ENCODE peak calls at places on chromosomes 6 and 20, in six cellular contexts. D is OCI-LY7, Q is IMR-90, W is AG04450, C is astrocyte, B is B cell. G is an unnamed sample.

GRCh38 chr20:56515657-56516381 is 8.7 kb upstream of the FAM209A start:
- DNase-seq in B (no peak), W (peak; percentile 3), Q (peak; percentile 29), D (no peak), C (no peak), G (peak; percentile 38)

GRCh38 chr6:151900897-151901485 is 93.5 kb downstream of the ESR1 start:
- DNase-seq in B (no peak), C (no peak), D (no peak), W (no peak), Q (no peak), G (no peak)

GRCh38 chr20:37941332-37941731 is 38.4 kb downstream of the VSTM2L start:
- DNase-seq in Q (no peak), W (no peak), C (no peak), D (no peak), B (no peak), G (no peak)

GRCh38 chr20:32945710-32946221 is 58.5 kb downstream of the SUN5 start:
- DNase-seq in B (no peak), W (peak; percentile 3), D (peak; percentile 43), Q (peak; percentile 34), C (no peak), G (peak; percentile 22)

GRCh38 chr6:165774903-165775608 is 112.0 kb upstream of the PDE10A start:
- DNase-seq in C (peak; percentile 18), D (no peak), W (no peak), Q (no peak), B (no peak), G (peak; percentile 1)

GRCh38 chr6:164151161-164151728 is 736.7 kb downstream of the QKI start:
- DNase-seq in C (peak; percentile 37), W (no peak), Q (no peak), B (no peak), D (no peak), G (no peak)

GRCh38 chr6:158460602-158461092 is 99.2 kb upstream of the TMEM181 start:
- DNase-seq in C (peak; percentile 72), B (no peak), W (no peak), Q (peak; percentile 86), D (no peak), G (peak; percentile 78)

GRCh38 chr20:58788896-58789295 is 61.8 kb downstream of the GNAS-AS1 start:
- DNase-seq in C (no peak), B (no peak), D (no peak), W (no peak), Q (no peak), G (no peak)

GRCh38 chr6:121849477-121849876 is 414.0 kb downstream of the GJA1 start:
- DNase-seq in D (peak; percentile 57), B (no peak), Q (peak; percentile 73), W (peak; percentile 44), C (peak; percentile 54), G (peak; percentile 62)

GRCh38 chr6:147311218-147311617 is 107.0 kb downstream of the STXBP5 start:
- DNase-seq in D (no peak), C (no peak), Q (peak; percentile 45), W (no peak), B (no peak), G (peak; percentile 66)

GRCh38 chr20:50540620-50541605 is 30.7 kb downstream of the PTPN1 start:
- DNase-seq in C (peak; percentile 99), W (peak; percentile 79), D (no peak), B (no peak), Q (peak; percentile 93), G (peak; percentile 82)

GRCh38 chr6:65501045-65501444 is 206.0 kb downstream of the EYS start:
- DNase-seq in W (no peak), C (no peak), B (no peak), D (no peak), Q (no peak), G (no peak)

GRCh38 chr20:57698191-57698866 is 11.5 kb downstream of the PMEPA1 start:
- DNase-seq in C (peak; percentile 99), Q (peak; percentile 98), B (no peak), D (no peak), W (peak; percentile 91), G (peak; percentile 95)

GRCh38 chr20:34713194-34713943 is 9.2 kb downstream of the TP53INP2 start:
- DNase-seq in Q (peak; percentile 100), W (peak; percentile 97), C (peak; percentile 99), D (no peak), B (no peak), G (peak; percentile 93)

GRCh38 chr20:23078994-23079364 is 7.1 kb downstream of the CD93 start:
- DNase-seq in W (no peak), C (no peak), Q (no peak), D (no peak), B (no peak), G (no peak)

GRCh38 chr20:25706793-25707192 is 10.1 kb upstream of the ZNF337 start:
- DNase-seq in C (no peak), Q (no peak), D (no peak), W (no peak), B (no peak), G (no peak)

DNA sequence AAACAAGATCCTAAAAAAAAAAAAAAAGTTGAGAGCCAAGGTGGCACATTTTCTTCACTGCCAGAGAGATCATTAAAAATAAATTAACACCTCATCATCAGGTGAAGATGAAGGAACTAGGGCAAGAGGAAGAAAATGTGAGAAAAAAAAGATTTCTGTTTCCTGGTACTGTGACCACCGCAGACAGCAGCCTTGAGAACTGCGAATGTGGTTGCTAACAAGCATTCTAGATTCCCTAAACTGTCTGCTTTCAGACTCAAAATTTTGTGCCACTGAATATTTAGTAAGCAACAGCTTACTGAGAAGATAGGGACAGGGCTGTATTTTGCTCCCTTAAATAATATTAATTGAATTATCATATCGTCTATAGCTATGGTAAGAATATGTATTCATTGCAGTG is 24.1 kb upstream of the MBOAT1 start:
- DNase-seq in D (no peak), Q (no peak), C (no peak), W (no peak), B (no peak), G (no peak)
- TF ChIP-seq CTCF in D (no peak), Q (no peak), C (no peak), W (no peak), B (no peak), G (no peak)

GRCh38 chr6:70375882-70376281 is 37.4 kb upstream of the FAM135A start:
- DNase-seq in W (no peak), B (no peak), Q (no peak), D (peak; percentile 2), C (no peak), G (no peak)
- TF ChIP-seq CTCF in W (peak; percentile 23), B (peak; percentile 45), Q (peak; percentile 5), D (peak; percentile 70), C (peak; percentile 18), G (peak; percentile 35)

DNA sequence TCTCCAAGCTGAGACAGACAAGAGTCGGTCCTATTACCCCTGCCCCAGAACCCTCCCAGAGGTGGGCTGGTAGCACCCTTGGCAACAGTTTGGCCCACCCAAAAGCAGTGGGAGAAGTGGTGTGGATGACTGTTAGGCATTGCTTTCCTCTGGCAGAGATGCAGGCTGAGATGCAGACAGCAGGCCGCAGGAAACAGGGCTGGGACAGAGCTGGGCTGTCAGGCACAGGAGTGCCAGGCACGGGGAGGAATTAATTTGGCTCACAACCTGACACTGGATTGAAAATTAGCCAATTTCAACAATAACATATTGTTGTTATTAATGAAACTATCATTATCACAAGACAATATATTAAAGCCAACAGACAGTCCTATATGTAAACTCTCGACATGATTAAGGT is 15.7 kb upstream of the SIRT5 start:
- DNase-seq in Q (no peak), W (no peak), C (no peak), B (no peak), D (no peak), G (no peak)
- TF ChIP-seq CTCF in Q (no peak), W (no peak), C (no peak), B (no peak), D (no peak), G (no peak)

GRCh38 chr6:149864578-149865535 is 698 bp upstream of the LRP11 start:
- DNase-seq in Q (peak; percentile 77), W (no peak), D (peak; percentile 81), B (peak; percentile 65), C (peak; percentile 48), G (peak; percentile 71)
- TF ChIP-seq CTCF in Q (peak; percentile 83), W (peak; percentile 80), D (peak; percentile 92), B (peak; percentile 72), C (peak; percentile 82), G (peak; percentile 83)

DNA sequence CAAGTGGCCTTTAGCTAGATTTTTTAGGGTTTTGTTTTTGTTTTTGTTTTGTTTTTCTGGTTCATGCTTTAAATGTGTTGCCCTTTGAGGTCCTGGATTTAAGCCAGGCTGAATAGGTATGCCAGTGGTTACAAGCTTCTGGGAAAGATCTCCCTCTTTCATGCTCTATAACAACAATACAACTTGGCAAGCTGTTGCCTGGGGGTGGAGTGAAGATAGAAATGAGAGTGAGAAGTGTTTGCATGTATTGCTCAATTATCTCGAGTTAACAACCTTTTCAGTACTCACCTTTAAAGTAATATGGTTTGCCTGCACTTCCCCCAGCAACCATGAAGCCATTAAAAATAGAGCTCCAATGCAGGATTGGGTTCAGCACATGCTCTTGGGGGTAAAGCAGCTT is 19.2 kb upstream of the HAO1 start:
- DNase-seq in D (no peak), W (no peak), B (no peak), C (no peak), Q (no peak), G (no peak)
- TF ChIP-seq CTCF in D (no peak), W (no peak), B (no peak), C (no peak), Q (no peak), G (no peak)

GRCh38 chr6:29941916-29942274 is 437 bp upstream of the HLA-A start:
- DNase-seq in W (no peak), B (no peak), D (no peak), C (no peak), Q (no peak), G (no peak)

GRCh38 chr6:29943053-29943966 is 978 bp downstream of the HLA-A start:
- DNase-seq in B (peak; percentile 29), Q (no peak), D (no peak), C (no peak), W (no peak), G (no peak)

GRCh38 chr6:29941006-29941405 is 1.3 kb upstream of the HLA-A start:
- DNase-seq in C (no peak), W (no peak), D (no peak), B (no peak), Q (no peak), G (no peak)

GRCh38 chr6:29941476-29941875 is 856 bp upstream of the HLA-A start:
- DNase-seq in C (no peak), W (no peak), Q (peak; percentile 56), D (peak; percentile 38), B (no peak), G (peak; percentile 41)

GRCh38 chr6:29942275-29943052 is at the start of gene HLA-A:
- DNase-seq in B (peak; percentile 90), C (peak; percentile 89), D (peak; percentile 94), Q (peak; percentile 95), W (peak; percentile 84), G (peak; percentile 93)
- TF ChIP-seq CTCF in B (no peak), C (no peak), D (peak; percentile 32), Q (no peak), W (no peak), G (no peak)

G was measured in AG10803.